ENCODE peak calls at places on chromosomes 13 and 19, in eight cellular contexts. One of them, this sample, is unnamed.

GRCh38 chr19:5150331-5150901 is 181.5 kb downstream of the KDM4B start:
- DNase-seq in HL-60: no peak
- DNase-seq in breast epithelium: no peak
- DNase-seq in hepatocyte: no peak
- DNase-seq in SJSA1: no peak
- DNase-seq in left lung: no peak
- DNase-seq in Karpas-422: no peak
- DNase-seq in AG04450: no peak
- DNase-seq in this sample: no peak

GRCh38 chr13:100300213-100300612 is 211.3 kb downstream of the PCCA start:
- DNase-seq in HL-60: no peak
- DNase-seq in breast epithelium: no peak
- DNase-seq in hepatocyte: no peak
- DNase-seq in SJSA1: no peak
- DNase-seq in left lung: no peak
- DNase-seq in Karpas-422: no peak
- DNase-seq in AG04450: no peak
- DNase-seq in this sample: no peak

GRCh38 chr13:47696677-47697076 is 304.4 kb downstream of the SUCLA2 start:
- DNase-seq in HL-60: no peak
- DNase-seq in breast epithelium: no peak
- DNase-seq in hepatocyte: no peak
- DNase-seq in SJSA1: no peak
- DNase-seq in left lung: no peak
- DNase-seq in Karpas-422: no peak
- DNase-seq in AG04450: no peak
- DNase-seq in this sample: no peak

GRCh38 chr13:93254775-93255174 is 28.2 kb downstream of the GPC6 start:
- DNase-seq in HL-60: no peak
- DNase-seq in breast epithelium: no peak
- DNase-seq in hepatocyte: no peak
- DNase-seq in SJSA1: no peak
- DNase-seq in left lung: no peak
- DNase-seq in Karpas-422: no peak
- DNase-seq in AG04450: no peak
- DNase-seq in this sample: no peak

GRCh38 chr13:98014766-98015165 is 61.3 kb downstream of the IPO5 start:
- DNase-seq in HL-60: no peak
- DNase-seq in breast epithelium: no peak
- DNase-seq in hepatocyte: no peak
- DNase-seq in SJSA1: peak; percentile 13
- DNase-seq in left lung: no peak
- DNase-seq in Karpas-422: no peak
- DNase-seq in AG04450: peak; percentile 64
- DNase-seq in this sample: no peak

GRCh38 chr13:39263033-39263432 is 224.8 kb downstream of the NHLRC3 start:
- DNase-seq in HL-60: no peak
- DNase-seq in breast epithelium: no peak
- DNase-seq in hepatocyte: peak; percentile 46
- DNase-seq in SJSA1: peak; percentile 9
- DNase-seq in left lung: no peak
- DNase-seq in Karpas-422: peak; percentile 75
- DNase-seq in AG04450: no peak
- DNase-seq in this sample: peak; percentile 46

GRCh38 chr19:17762505-17763229 is 11.4 kb downstream of the FCHO1 start:
- DNase-seq in HL-60: no peak
- DNase-seq in breast epithelium: no peak
- DNase-seq in hepatocyte: no peak
- DNase-seq in SJSA1: peak; percentile 28
- DNase-seq in left lung: no peak
- DNase-seq in Karpas-422: peak; percentile 86
- DNase-seq in AG04450: no peak
- DNase-seq in this sample: no peak

GRCh38 chr13:99406799-99407201 is 94.5 kb upstream of the TM9SF2 start:
- DNase-seq in HL-60: peak; percentile 28
- DNase-seq in breast epithelium: no peak
- DNase-seq in hepatocyte: no peak
- DNase-seq in SJSA1: no peak
- DNase-seq in left lung: no peak
- DNase-seq in Karpas-422: no peak
- DNase-seq in AG04450: no peak
- DNase-seq in this sample: no peak

GRCh38 chr13:86051134-86052103 is 252.2 kb upstream of the SLITRK6 start:
- DNase-seq in HL-60: no peak
- DNase-seq in breast epithelium: no peak
- DNase-seq in hepatocyte: peak; percentile 8
- DNase-seq in SJSA1: no peak
- DNase-seq in left lung: no peak
- DNase-seq in Karpas-422: no peak
- DNase-seq in AG04450: no peak
- DNase-seq in this sample: no peak

GRCh38 chr13:45406421-45406820 is 11.8 kb downstream of the SLC25A30 start:
- DNase-seq in HL-60: no peak
- DNase-seq in breast epithelium: no peak
- DNase-seq in hepatocyte: no peak
- DNase-seq in SJSA1: no peak
- DNase-seq in left lung: no peak
- DNase-seq in Karpas-422: no peak
- DNase-seq in AG04450: no peak
- DNase-seq in this sample: no peak

GRCh38 chr19:3979674-3980352 is 5.5 kb downstream of the EEF2 start:
- DNase-seq in HL-60: peak; percentile 45
- DNase-seq in breast epithelium: peak; percentile 22
- DNase-seq in hepatocyte: no peak
- DNase-seq in SJSA1: no peak
- DNase-seq in left lung: no peak
- DNase-seq in Karpas-422: no peak
- DNase-seq in AG04450: no peak
- DNase-seq in this sample: no peak

GRCh38 chr13:36914648-36915047 is 5.4 kb downstream of the SMAD9 start:
- DNase-seq in HL-60: no peak
- DNase-seq in breast epithelium: no peak
- DNase-seq in hepatocyte: no peak
- DNase-seq in SJSA1: no peak
- DNase-seq in left lung: no peak
- DNase-seq in Karpas-422: no peak
- DNase-seq in AG04450: no peak
- DNase-seq in this sample: no peak

GRCh38 chr19:35119091-35119490 is 3.5 kb downstream of the FXYD3 start:
- DNase-seq in HL-60: no peak
- DNase-seq in breast epithelium: no peak
- DNase-seq in hepatocyte: no peak
- DNase-seq in SJSA1: no peak
- DNase-seq in left lung: no peak
- DNase-seq in Karpas-422: no peak
- DNase-seq in AG04450: no peak
- DNase-seq in this sample: no peak
- H3K27ac ChIP-seq in HL-60: no peak overlapping the region
- H3K27ac ChIP-seq in breast epithelium: peak overlapping the region; percentile 84
- H3K27ac ChIP-seq in hepatocyte: no peak overlapping the region
- H3K27ac ChIP-seq in SJSA1: no peak overlapping the region
- H3K27ac ChIP-seq in left lung: peak overlapping the region; percentile 80
- H3K27ac ChIP-seq in Karpas-422: no peak overlapping the region
- H3K27ac ChIP-seq in AG04450: no peak overlapping the region
- H3K27ac ChIP-seq in this sample: no peak overlapping the region

GRCh38 chr19:42134671-42135070 is 2.4 kb upstream of the POU2F2 start:
- DNase-seq in HL-60: no peak
- DNase-seq in breast epithelium: no peak
- DNase-seq in hepatocyte: no peak
- DNase-seq in SJSA1: no peak
- DNase-seq in left lung: no peak
- DNase-seq in Karpas-422: no peak
- DNase-seq in AG04450: no peak
- DNase-seq in this sample: no peak
- H3K27me3 ChIP-seq in HL-60: peaks cover 8% of the 10 kb centered on the region
- H3K27me3 ChIP-seq in breast epithelium: no peaks in the 10 kb centered on the region
- H3K27me3 ChIP-seq in hepatocyte: peaks cover 36% of the 10 kb centered on the region
- H3K27me3 ChIP-seq in SJSA1: no peaks in the 10 kb centered on the region
- H3K27me3 ChIP-seq in left lung: peaks cover 11% of the 10 kb centered on the region
- H3K27me3 ChIP-seq in Karpas-422: no peaks in the 10 kb centered on the region
- H3K27me3 ChIP-seq in AG04450: peaks cover 9% of the 10 kb centered on the region
- H3K27me3 ChIP-seq in this sample: peaks cover 14% of the 10 kb centered on the region

DNA sequence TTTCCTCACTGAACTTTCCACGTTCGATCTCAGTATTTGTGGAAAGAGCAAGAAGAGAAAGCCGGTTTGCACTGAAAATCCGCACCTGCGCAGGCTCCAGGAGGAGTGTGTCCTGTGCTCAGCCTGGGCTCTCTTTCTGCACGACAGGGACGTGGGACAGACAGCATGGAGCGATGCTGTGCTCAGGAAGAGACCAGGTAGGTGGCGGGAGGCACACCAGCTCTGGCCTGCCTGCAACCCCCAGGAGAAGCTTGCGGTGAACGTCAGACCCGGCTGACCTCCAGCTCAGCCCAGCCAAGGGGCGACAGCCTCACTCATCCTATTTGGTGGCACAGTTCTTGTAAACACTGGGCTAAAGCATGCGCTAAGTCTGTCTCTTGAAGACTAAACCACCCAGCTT is 35.9 kb downstream of the NAXD start:
- DNase-seq in HL-60: no peak
- DNase-seq in breast epithelium: no peak
- DNase-seq in hepatocyte: no peak
- DNase-seq in SJSA1: no peak
- DNase-seq in left lung: peak; percentile 15
- DNase-seq in Karpas-422: no peak
- DNase-seq in AG04450: no peak
- DNase-seq in this sample: no peak
- H3K27ac ChIP-seq in HL-60: no peak overlapping the region
- H3K27ac ChIP-seq in breast epithelium: no peak overlapping the region
- H3K27ac ChIP-seq in hepatocyte: no peak overlapping the region
- H3K27ac ChIP-seq in SJSA1: no peak overlapping the region
- H3K27ac ChIP-seq in left lung: no peak overlapping the region
- H3K27ac ChIP-seq in Karpas-422: no peak overlapping the region
- H3K27ac ChIP-seq in AG04450: no peak overlapping the region
- H3K27ac ChIP-seq in this sample: no peak overlapping the region

DNA sequence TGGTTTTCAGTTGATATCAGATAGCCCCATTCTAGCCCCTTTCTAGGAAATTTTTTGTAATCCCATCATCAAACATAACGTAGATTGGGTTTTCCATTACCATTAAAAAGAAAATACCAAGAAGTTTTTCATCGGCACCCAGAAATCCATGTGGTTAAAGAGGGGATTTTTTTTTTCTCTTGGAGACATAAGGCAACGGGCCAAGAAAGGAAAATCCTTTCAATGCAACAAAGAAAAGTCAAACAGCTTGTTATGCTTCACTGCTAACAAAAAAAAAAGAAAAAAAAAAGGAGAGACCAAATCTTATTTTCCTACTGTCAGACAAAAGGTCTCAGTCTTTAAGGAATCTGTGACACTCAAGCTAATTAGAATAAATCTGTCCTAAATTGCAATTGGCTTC is 177.8 kb upstream of the MIR17HG start:
- DNase-seq in HL-60: no peak
- DNase-seq in breast epithelium: no peak
- DNase-seq in hepatocyte: no peak
- DNase-seq in SJSA1: no peak
- DNase-seq in left lung: no peak
- DNase-seq in Karpas-422: no peak
- DNase-seq in AG04450: no peak
- DNase-seq in this sample: no peak
- H3K27me3 ChIP-seq in HL-60: no peaks in the 10 kb centered on the region
- H3K27me3 ChIP-seq in breast epithelium: no peaks in the 10 kb centered on the region
- H3K27me3 ChIP-seq in hepatocyte: no peaks in the 10 kb centered on the region
- H3K27me3 ChIP-seq in SJSA1: peaks cover 2% of the 10 kb centered on the region
- H3K27me3 ChIP-seq in left lung: no peaks in the 10 kb centered on the region
- H3K27me3 ChIP-seq in Karpas-422: no peaks in the 10 kb centered on the region
- H3K27me3 ChIP-seq in AG04450: no peaks in the 10 kb centered on the region
- H3K27me3 ChIP-seq in this sample: no peaks in the 10 kb centered on the region

GRCh38 chr19:14978377-14978776 is 1.3 kb downstream of the SLC1A6 start:
- DNase-seq in HL-60: no peak
- DNase-seq in breast epithelium: no peak
- DNase-seq in hepatocyte: no peak
- DNase-seq in SJSA1: no peak
- DNase-seq in left lung: no peak
- DNase-seq in Karpas-422: no peak
- DNase-seq in AG04450: no peak
- DNase-seq in this sample: no peak
- H3K27ac ChIP-seq in HL-60: no peak overlapping the region
- H3K27ac ChIP-seq in breast epithelium: no peak overlapping the region
- H3K27ac ChIP-seq in hepatocyte: no peak overlapping the region
- H3K27ac ChIP-seq in SJSA1: no peak overlapping the region
- H3K27ac ChIP-seq in left lung: no peak overlapping the region
- H3K27ac ChIP-seq in Karpas-422: no peak overlapping the region
- H3K27ac ChIP-seq in AG04450: no peak overlapping the region
- H3K27ac ChIP-seq in this sample: no peak overlapping the region

GRCh38 chr19:8147579-8147978 is 1.8 kb downstream of the FBN3 start:
- DNase-seq in HL-60: no peak
- DNase-seq in breast epithelium: no peak
- DNase-seq in hepatocyte: no peak
- DNase-seq in SJSA1: no peak
- DNase-seq in left lung: peak; percentile 47
- DNase-seq in Karpas-422: no peak
- DNase-seq in AG04450: no peak
- DNase-seq in this sample: no peak

GRCh38 chr19:8148410-8149231 is 771 bp downstream of the FBN3 start:
- DNase-seq in HL-60: no peak
- DNase-seq in breast epithelium: no peak
- DNase-seq in hepatocyte: peak; percentile 77
- DNase-seq in SJSA1: no peak
- DNase-seq in left lung: no peak
- DNase-seq in Karpas-422: no peak
- DNase-seq in AG04450: no peak
- DNase-seq in this sample: no peak

GRCh38 chr19:8148088-8148409 is 1.3 kb downstream of the FBN3 start:
- DNase-seq in HL-60: no peak
- DNase-seq in breast epithelium: no peak
- DNase-seq in hepatocyte: no peak
- DNase-seq in SJSA1: no peak
- DNase-seq in left lung: no peak
- DNase-seq in Karpas-422: no peak
- DNase-seq in AG04450: no peak
- DNase-seq in this sample: no peak

GRCh38 chr19:8145969-8146368 is 3.4 kb downstream of the FBN3 start:
- DNase-seq in HL-60: no peak
- DNase-seq in breast epithelium: no peak
- DNase-seq in hepatocyte: no peak
- DNase-seq in SJSA1: no peak
- DNase-seq in left lung: no peak
- DNase-seq in Karpas-422: no peak
- DNase-seq in AG04450: no peak
- DNase-seq in this sample: no peak

GRCh38 chr19:8146877-8147575 is 2.4 kb downstream of the FBN3 start:
- DNase-seq in HL-60: no peak
- DNase-seq in breast epithelium: no peak
- DNase-seq in hepatocyte: no peak
- DNase-seq in SJSA1: no peak
- DNase-seq in left lung: no peak
- DNase-seq in Karpas-422: no peak
- DNase-seq in AG04450: no peak
- DNase-seq in this sample: no peak
- H3K27me3 ChIP-seq in HL-60: peaks cover 28% of the 10 kb centered on the region
- H3K27me3 ChIP-seq in breast epithelium: peaks cover 6% of the 10 kb centered on the region
- H3K27me3 ChIP-seq in hepatocyte: peaks cover 3% of the 10 kb centered on the region
- H3K27me3 ChIP-seq in SJSA1: peaks cover 49% of the 10 kb centered on the region
- H3K27me3 ChIP-seq in left lung: peaks cover 24% of the 10 kb centered on the region
- H3K27me3 ChIP-seq in Karpas-422: no peaks in the 10 kb centered on the region
- H3K27me3 ChIP-seq in AG04450: peaks cover 35% of the 10 kb centered on the region
- H3K27me3 ChIP-seq in this sample: no peaks in the 10 kb centered on the region

GRCh38 chr13:23680836-23681235 is 110.6 kb downstream of the TNFRSF19 start:
- DNase-seq in HL-60: no peak
- DNase-seq in breast epithelium: no peak
- DNase-seq in hepatocyte: no peak
- DNase-seq in SJSA1: no peak
- DNase-seq in left lung: no peak
- DNase-seq in Karpas-422: no peak
- DNase-seq in AG04450: no peak
- DNase-seq in this sample: no peak
- H3K27ac ChIP-seq in HL-60: no peak overlapping the region
- H3K27ac ChIP-seq in breast epithelium: no peak overlapping the region
- H3K27ac ChIP-seq in hepatocyte: no peak overlapping the region
- H3K27ac ChIP-seq in SJSA1: no peak overlapping the region
- H3K27ac ChIP-seq in left lung: no peak overlapping the region
- H3K27ac ChIP-seq in Karpas-422: no peak overlapping the region
- H3K27ac ChIP-seq in AG04450: peak overlapping the region; percentile 89
- H3K27ac ChIP-seq in this sample: no peak overlapping the region

GRCh38 chr13:60016229-60016628 is 147.5 kb downstream of the DIAPH3 start:
- DNase-seq in HL-60: no peak
- DNase-seq in breast epithelium: no peak
- DNase-seq in hepatocyte: no peak
- DNase-seq in SJSA1: no peak
- DNase-seq in left lung: no peak
- DNase-seq in Karpas-422: no peak
- DNase-seq in AG04450: no peak
- DNase-seq in this sample: no peak
- H3K27me3 ChIP-seq in HL-60: no peaks in the 10 kb centered on the region
- H3K27me3 ChIP-seq in breast epithelium: no peaks in the 10 kb centered on the region
- H3K27me3 ChIP-seq in hepatocyte: no peaks in the 10 kb centered on the region
- H3K27me3 ChIP-seq in SJSA1: no peaks in the 10 kb centered on the region
- H3K27me3 ChIP-seq in left lung: no peaks in the 10 kb centered on the region
- H3K27me3 ChIP-seq in Karpas-422: no peaks in the 10 kb centered on the region
- H3K27me3 ChIP-seq in AG04450: no peaks in the 10 kb centered on the region
- H3K27me3 ChIP-seq in this sample: no peaks in the 10 kb centered on the region